ENCODE peak calls at places on chromosomes 11 and 22, in four cellular contexts. O is activated CD4-positive, alpha-beta T cell treated with anti-CD3 and anti-CD28 coated beads, Interleukin-2, amount 50 U/mL, for 48 hours; J is non-pigmented ciliary epithelial cell; P is HT-29. V is an unnamed sample.

GRCh38 chr11:67293090-67293489 is 4.0 kb downstream of the ANKRD13D start:
- DNase-seq in O (no peak), J (peak), P (peak), V (peak)

GRCh38 chr11:62390237-62390636 is 28.6 kb upstream of the SCGB1A1 start:
- DNase-seq in O (no peak), J (no peak), P (no peak), V (no peak)

GRCh38 chr11:125464266-125464662 is 31.8 kb downstream of the FEZ1 start:
- DNase-seq in O (no peak), J (no peak), P (no peak), V (no peak)

GRCh38 chr11:34194576-34195335 is 89.3 kb downstream of the NAT10 start:
- DNase-seq in O (no peak), J (no peak), P (no peak), V (no peak)

GRCh38 chr11:134756811-134757540 is 344.9 kb upstream of the B3GAT1 start:
- DNase-seq in O (no peak), J (no peak), P (no peak), V (no peak)

GRCh38 chr11:70548976-70549375 is 150.6 kb downstream of the CTTN start:
- DNase-seq in O (no peak), J (no peak), P (no peak), V (no peak)

GRCh38 chr11:17767301-17767885 is 32.8 kb downstream of the KCNC1 start:
- DNase-seq in O (no peak), J (no peak), P (no peak), V (no peak)

GRCh38 chr11:115207166-115207591 is 297.0 kb downstream of the CADM1 start:
- DNase-seq in O (no peak), J (no peak), P (no peak), V (no peak)

GRCh38 chr11:106608677-106609076 is 409.6 kb downstream of the GUCY1A2 start:
- DNase-seq in O (no peak), J (no peak), P (no peak), V (peak)

GRCh38 chr22:32844251-32844650 is 42.7 kb downstream of the TIMP3 start:
- DNase-seq in O (no peak), J (no peak), P (no peak), V (no peak)

GRCh38 chr22:41021039-41021654 is 70.0 kb downstream of the RBX1 start:
- DNase-seq in O (peak), J (no peak), P (no peak), V (no peak)

GRCh38 chr22:50186789-50187523 is 1.2 kb downstream of the TRABD start:
- DNase-seq in O (no peak), J (no peak), P (no peak), V (no peak)

GRCh38 chr11:121274332-121274991 is 18.1 kb upstream of the SC5D start:
- DNase-seq in O (no peak), J (no peak), P (no peak), V (no peak)

GRCh38 chr22:17706451-17706900 is 67.8 kb downstream of the BID start:
- DNase-seq in O (peak), J (peak), P (peak), V (peak)

GRCh38 chr11:12090061-12090572 is 20.3 kb upstream of the MICAL2 start:
- DNase-seq in O (no peak), J (no peak), P (peak), V (peak)

GRCh38 chr11:21564813-21565212 is 628.1 kb upstream of the ANO5 start:
- DNase-seq in O (no peak), J (no peak), P (peak), V (no peak)

GRCh38 chr11:105923814-105924213 is 98.2 kb downstream of the MSANTD4 start:
- DNase-seq in O (no peak), J (no peak), P (no peak), V (no peak)

GRCh38 chr22:33020721-33021120 is 37.5 kb downstream of the SYN3 start:
- DNase-seq in O (no peak), J (no peak), P (no peak), V (no peak)

GRCh38 chr11:66727282-66727882 is 1.6 kb downstream of the SPTBN2 start:
- DNase-seq in O (peak), J (no peak), P (peak), V (no peak)

GRCh38 chr11:47225552-47226137 is 10.9 kb downstream of the DDB2 start:
- DNase-seq in O (no peak), J (no peak), P (no peak), V (no peak)

GRCh38 chr11:17129003-17129402 is 51.5 kb upstream of the RPS13 start:
- DNase-seq in O (no peak), J (no peak), P (no peak), V (no peak)

GRCh38 chr11:125952973-125953372 is 7.1 kb downstream of the VSIG10L2 start:
- DNase-seq in O (no peak), J (no peak), P (peak), V (no peak)

GRCh38 chr22:32389685-32390084 is 22.4 kb downstream of the RTCB start:
- DNase-seq in O (peak), J (no peak), P (no peak), V (no peak)

V was measured in epithelial cell of prostate.